ENCODE peak calls at places on chromosome 2, in six cellular contexts. One of them, this sample, is unnamed.

GRCh38 chr2:176281267-176281666 is 12.0 kb downstream of the MTX2 start:
- DNase-seq in kidney epithelial cell: no peak
- DNase-seq in GM10248: no peak
- DNase-seq in activated CD8-positive, alpha-beta memory T cell treated with anti-CD3 and anti-CD28 coated beads, Interleukin-2, amount 50 U/mL, for 48 hours: no peak
- DNase-seq in IMR-90: peak
- DNase-seq in H54: no peak
- DNase-seq in this sample: no peak

GRCh38 chr2:224242543-224242942 is 159.4 kb downstream of the FAM124B start:
- DNase-seq in kidney epithelial cell: no peak
- DNase-seq in GM10248: no peak
- DNase-seq in activated CD8-positive, alpha-beta memory T cell treated with anti-CD3 and anti-CD28 coated beads, Interleukin-2, amount 50 U/mL, for 48 hours: no peak
- DNase-seq in IMR-90: peak
- DNase-seq in H54: no peak
- DNase-seq in this sample: no peak

GRCh38 chr2:191959209-191959608 is 112.3 kb upstream of the CAVIN2 start:
- DNase-seq in kidney epithelial cell: no peak
- DNase-seq in GM10248: no peak
- DNase-seq in activated CD8-positive, alpha-beta memory T cell treated with anti-CD3 and anti-CD28 coated beads, Interleukin-2, amount 50 U/mL, for 48 hours: no peak
- DNase-seq in IMR-90: no peak
- DNase-seq in H54: no peak
- DNase-seq in this sample: no peak

GRCh38 chr2:6297238-6297637 is 568.5 kb downstream of the CMPK2 start:
- DNase-seq in kidney epithelial cell: no peak
- DNase-seq in GM10248: no peak
- DNase-seq in activated CD8-positive, alpha-beta memory T cell treated with anti-CD3 and anti-CD28 coated beads, Interleukin-2, amount 50 U/mL, for 48 hours: no peak
- DNase-seq in IMR-90: no peak
- DNase-seq in H54: no peak
- DNase-seq in this sample: no peak

GRCh38 chr2:241850544-241851324 is 8.0 kb downstream of the PDCD1 start:
- DNase-seq in kidney epithelial cell: no peak
- DNase-seq in GM10248: peak
- DNase-seq in activated CD8-positive, alpha-beta memory T cell treated with anti-CD3 and anti-CD28 coated beads, Interleukin-2, amount 50 U/mL, for 48 hours: no peak
- DNase-seq in IMR-90: no peak
- DNase-seq in H54: no peak
- DNase-seq in this sample: no peak

GRCh38 chr2:190717764-190718651 is 69.1 kb downstream of the NAB1 start:
- DNase-seq in kidney epithelial cell: peak
- DNase-seq in GM10248: no peak
- DNase-seq in activated CD8-positive, alpha-beta memory T cell treated with anti-CD3 and anti-CD28 coated beads, Interleukin-2, amount 50 U/mL, for 48 hours: peak
- DNase-seq in IMR-90: no peak
- DNase-seq in H54: no peak
- DNase-seq in this sample: no peak

GRCh38 chr2:40028792-40029488 is 249.9 kb upstream of the THUMPD2 start:
- DNase-seq in kidney epithelial cell: no peak
- DNase-seq in GM10248: no peak
- DNase-seq in activated CD8-positive, alpha-beta memory T cell treated with anti-CD3 and anti-CD28 coated beads, Interleukin-2, amount 50 U/mL, for 48 hours: no peak
- DNase-seq in IMR-90: no peak
- DNase-seq in H54: no peak
- DNase-seq in this sample: no peak

GRCh38 chr2:135742307-135742838 is 718 bp downstream of the UBXN4 start:
- DNase-seq in kidney epithelial cell: peak
- DNase-seq in GM10248: peak
- DNase-seq in activated CD8-positive, alpha-beta memory T cell treated with anti-CD3 and anti-CD28 coated beads, Interleukin-2, amount 50 U/mL, for 48 hours: peak
- DNase-seq in IMR-90: peak
- DNase-seq in H54: no peak
- DNase-seq in this sample: peak

GRCh38 chr2:240457223-240458043 is 22.0 kb downstream of the GPC1 start:
- DNase-seq in kidney epithelial cell: no peak
- DNase-seq in GM10248: no peak
- DNase-seq in activated CD8-positive, alpha-beta memory T cell treated with anti-CD3 and anti-CD28 coated beads, Interleukin-2, amount 50 U/mL, for 48 hours: no peak
- DNase-seq in IMR-90: no peak
- DNase-seq in H54: no peak
- DNase-seq in this sample: no peak

GRCh38 chr2:38935568-38936172 is 46.0 kb downstream of the ARHGEF33 start:
- DNase-seq in kidney epithelial cell: no peak
- DNase-seq in GM10248: no peak
- DNase-seq in activated CD8-positive, alpha-beta memory T cell treated with anti-CD3 and anti-CD28 coated beads, Interleukin-2, amount 50 U/mL, for 48 hours: no peak
- DNase-seq in IMR-90: peak
- DNase-seq in H54: no peak
- DNase-seq in this sample: no peak

GRCh38 chr2:165911231-165911630 is 42.3 kb downstream of the TTC21B start:
- DNase-seq in kidney epithelial cell: no peak
- DNase-seq in GM10248: no peak
- DNase-seq in activated CD8-positive, alpha-beta memory T cell treated with anti-CD3 and anti-CD28 coated beads, Interleukin-2, amount 50 U/mL, for 48 hours: no peak
- DNase-seq in IMR-90: peak
- DNase-seq in H54: no peak
- DNase-seq in this sample: no peak

GRCh38 chr2:15223887-15224286 is 337.2 kb downstream of the NBAS start:
- DNase-seq in kidney epithelial cell: peak
- DNase-seq in GM10248: no peak
- DNase-seq in activated CD8-positive, alpha-beta memory T cell treated with anti-CD3 and anti-CD28 coated beads, Interleukin-2, amount 50 U/mL, for 48 hours: no peak
- DNase-seq in IMR-90: peak
- DNase-seq in H54: peak
- DNase-seq in this sample: no peak

GRCh38 chr2:222024934-222025890 is 273.6 kb downstream of the PAX3 start:
- DNase-seq in kidney epithelial cell: peak
- DNase-seq in GM10248: peak
- DNase-seq in activated CD8-positive, alpha-beta memory T cell treated with anti-CD3 and anti-CD28 coated beads, Interleukin-2, amount 50 U/mL, for 48 hours: no peak
- DNase-seq in IMR-90: peak
- DNase-seq in H54: no peak
- DNase-seq in this sample: no peak

GRCh38 chr2:30385327-30385726 is 61.7 kb upstream of the LCLAT1 start:
- DNase-seq in kidney epithelial cell: no peak
- DNase-seq in GM10248: no peak
- DNase-seq in activated CD8-positive, alpha-beta memory T cell treated with anti-CD3 and anti-CD28 coated beads, Interleukin-2, amount 50 U/mL, for 48 hours: no peak
- DNase-seq in IMR-90: peak
- DNase-seq in H54: no peak
- DNase-seq in this sample: no peak

GRCh38 chr2:229675569-229675968 is 38.8 kb downstream of the DNER start:
- DNase-seq in kidney epithelial cell: no peak
- DNase-seq in GM10248: no peak
- DNase-seq in activated CD8-positive, alpha-beta memory T cell treated with anti-CD3 and anti-CD28 coated beads, Interleukin-2, amount 50 U/mL, for 48 hours: no peak
- DNase-seq in IMR-90: no peak
- DNase-seq in H54: no peak
- DNase-seq in this sample: no peak

GRCh38 chr2:238551091-238551490 is 124.4 kb downstream of the ASB1 start:
- DNase-seq in kidney epithelial cell: no peak
- DNase-seq in GM10248: no peak
- DNase-seq in activated CD8-positive, alpha-beta memory T cell treated with anti-CD3 and anti-CD28 coated beads, Interleukin-2, amount 50 U/mL, for 48 hours: no peak
- DNase-seq in IMR-90: no peak
- DNase-seq in H54: no peak
- DNase-seq in this sample: no peak

GRCh38 chr2:60555066-60555793 is 1.8 kb upstream of the BCL11A start:
- DNase-seq in kidney epithelial cell: peak
- DNase-seq in GM10248: peak
- DNase-seq in activated CD8-positive, alpha-beta memory T cell treated with anti-CD3 and anti-CD28 coated beads, Interleukin-2, amount 50 U/mL, for 48 hours: peak
- DNase-seq in IMR-90: peak
- DNase-seq in H54: peak
- DNase-seq in this sample: no peak

This sample was measured in coronary artery.